ENCODE peak calls at places on chromosomes 11 and 22, in six cellular contexts. T, A, R, W, J and K are unnamed samples.

GRCh38 chr11:120031612-120032600 is 106.0 kb downstream of the TRIM29 start:
- DNase-seq in T (no peak), A (no peak), R (no peak), W (peak; percentile 57), J (no peak), K (no peak)

GRCh38 chr22:31944700-31945477 is 554 bp downstream of the YWHAH start:
- DNase-seq in T (peak; percentile 79), A (peak; percentile 12), R (peak; percentile 58), W (peak; percentile 60), J (peak; percentile 30), K (peak; percentile 27)

GRCh38 chr11:69842746-69843528 is 23.7 kb upstream of the FGF3 start:
- DNase-seq in T (no peak), A (no peak), R (no peak), W (no peak), J (no peak), K (no peak)

GRCh38 chr11:125431481-125431880 is 64.6 kb downstream of the FEZ1 start:
- DNase-seq in T (no peak), A (no peak), R (no peak), W (no peak), J (no peak), K (no peak)

GRCh38 chr22:41812805-41813545 is 12.5 kb downstream of the CCDC134 start:
- DNase-seq in T (no peak), A (no peak), R (no peak), W (no peak), J (no peak), K (no peak)

GRCh38 chr22:22244337-22245250 is at the start of gene VPREB1:
- DNase-seq in T (no peak), A (no peak), R (peak; percentile 63), W (no peak), J (peak; percentile 45), K (no peak)

GRCh38 chr11:102950622-102951081 is 4.9 kb downstream of the MMP13 start:
- DNase-seq in T (no peak), A (peak; percentile 87), R (no peak), W (no peak), J (no peak), K (no peak)

GRCh38 chr11:46918087-46918751 is at the start of gene LRP4:
- DNase-seq in T (peak; percentile 75), A (peak; percentile 21), R (peak; percentile 70), W (no peak), J (peak; percentile 49), K (no peak)

GRCh38 chr22:17788023-17788330 is 13.7 kb upstream of the BID start:
- DNase-seq in T (no peak), A (no peak), R (no peak), W (no peak), J (no peak), K (no peak)

GRCh38 chr11:72037554-72038311 is 39.0 kb downstream of the IL18BP start:
- DNase-seq in T (no peak), A (peak; percentile 18), R (peak; percentile 89), W (no peak), J (no peak), K (no peak)
- H3K4me3 ChIP-seq in T (no peak overlapping the region), A (peak overlapping the region; percentile 73), R (peak overlapping the region; percentile 66), W (peak overlapping the region; percentile 5), J (no peak overlapping the region), K (no peak overlapping the region)

GRCh38 chr22:49799431-49800075 is 28.1 kb downstream of the BRD1 start:
- DNase-seq in T (no peak), A (no peak), R (no peak), W (no peak), J (no peak), K (no peak)
- H3K36me3 ChIP-seq in T (peaks cover 11% of the 10 kb centered on the region), A (peaks cover 29% of the 10 kb centered on the region), R (peaks cover 81% of the 10 kb centered on the region), W (peaks cover 73% of the 10 kb centered on the region), J (peaks cover 16% of the 10 kb centered on the region), K (peaks cover 31% of the 10 kb centered on the region)

DNA sequence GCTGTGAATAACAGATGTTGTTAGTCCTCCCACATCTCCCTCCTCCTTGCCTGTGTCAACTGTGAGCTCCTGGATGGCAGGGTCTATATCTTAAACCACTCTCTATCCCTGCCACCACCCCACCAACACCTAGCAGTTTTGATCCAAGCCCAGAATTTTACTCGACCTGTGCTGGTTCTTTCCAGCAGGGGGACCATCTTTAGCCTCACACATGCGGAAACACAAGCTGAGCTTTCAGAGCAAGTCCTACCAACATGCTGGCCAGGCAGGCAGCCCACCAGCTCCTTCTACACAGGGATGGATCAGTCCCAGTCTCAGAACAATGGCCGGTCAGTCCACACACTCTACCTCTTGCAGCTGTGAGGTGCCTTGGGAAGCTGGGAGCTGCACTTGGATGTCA is 231.5 kb downstream of the NXPE2 start:
- DNase-seq in T (no peak), A (no peak), R (no peak), W (no peak), J (no peak), K (no peak)
- TF ChIP-seq CTCF in T (no peak), A (no peak), R (no peak), W (no peak), J (no peak), K (no peak)

GRCh38 chr11:99565333-99565732 is 544.6 kb downstream of the CNTN5 start:
- DNase-seq in T (no peak), A (no peak), R (no peak), W (no peak), J (no peak), K (no peak)

GRCh38 chr11:99568808-99569207 is 548.1 kb downstream of the CNTN5 start:
- DNase-seq in T (no peak), A (no peak), R (no peak), W (no peak), J (no peak), K (no peak)

GRCh38 chr11:99571094-99571493 is 550.3 kb downstream of the CNTN5 start:
- DNase-seq in T (no peak), A (no peak), R (no peak), W (no peak), J (no peak), K (no peak)
- H3K4me3 ChIP-seq in T (no peak overlapping the region), A (no peak overlapping the region), R (no peak overlapping the region), W (no peak overlapping the region), J (no peak overlapping the region), K (no peak overlapping the region)

GRCh38 chr11:58609723-58610122 is 12.7 kb upstream of the CNTF start:
- DNase-seq in T (no peak), A (no peak), R (no peak), W (no peak), J (no peak), K (no peak)
- H3K36me3 ChIP-seq in T (no peaks in the 10 kb centered on the region), A (peaks cover 26% of the 10 kb centered on the region), R (peaks cover 85% of the 10 kb centered on the region), W (peaks cover 49% of the 10 kb centered on the region), J (peaks cover 33% of the 10 kb centered on the region), K (peaks cover 4% of the 10 kb centered on the region)